ENCODE peak calls at places on chromosomes 1 and 21, in eight cellular contexts. Q, X, M, V, S, C, T and A are unnamed samples.

GRCh38 chr1:93448292-93448982 is 519 bp downstream of the FNBP1L start:
- DNase-seq in Q (peak), X (peak), M (peak), V (no peak), S (peak), C (peak), T (peak), A (peak)

GRCh38 chr1:118294817-118295486 is 109.9 kb upstream of the SPAG17 start:
- DNase-seq in Q (no peak), X (no peak), M (no peak), V (no peak), S (no peak), C (no peak), T (peak), A (no peak)

GRCh38 chr1:180206581-180206980 is 23.5 kb upstream of the LHX4 start:
- DNase-seq in Q (no peak), X (no peak), M (no peak), V (no peak), S (no peak), C (no peak), T (no peak), A (no peak)

GRCh38 chr21:36548866-36549265 is 68.9 kb upstream of the CLDN14 start:
- DNase-seq in Q (no peak), X (no peak), M (no peak), V (no peak), S (no peak), C (no peak), T (no peak), A (no peak)

GRCh38 chr1:92194516-92194915 is 23.2 kb upstream of the C1orf146 start:
- DNase-seq in Q (no peak), X (no peak), M (no peak), V (no peak), S (no peak), C (no peak), T (no peak), A (no peak)

GRCh38 chr1:175742790-175743459 is 470 bp downstream of the TNR start:
- DNase-seq in Q (peak), X (no peak), M (no peak), V (no peak), S (no peak), C (peak), T (peak), A (peak)

GRCh38 chr1:65256860-65257719 is 52.3 kb upstream of the DNAJC6 start:
- DNase-seq in Q (no peak), X (no peak), M (no peak), V (no peak), S (no peak), C (peak), T (no peak), A (no peak)

GRCh38 chr1:153535664-153536585 is at the start of gene S100A6:
- DNase-seq in Q (peak), X (peak), M (peak), V (no peak), S (peak), C (peak), T (peak), A (peak)

GRCh38 chr1:96651517-96651916 is 70.1 kb upstream of the PTBP2 start:
- DNase-seq in Q (no peak), X (no peak), M (no peak), V (no peak), S (no peak), C (no peak), T (no peak), A (no peak)

GRCh38 chr1:226778657-226779058 is 39.6 kb upstream of the ITPKB start:
- DNase-seq in Q (peak), X (peak), M (peak), V (peak), S (no peak), C (no peak), T (no peak), A (peak)

GRCh38 chr1:204096931-204097330 is 24.0 kb downstream of the SOX13 start:
- DNase-seq in Q (no peak), X (no peak), M (no peak), V (no peak), S (no peak), C (no peak), T (no peak), A (no peak)

GRCh38 chr1:57796609-57797008 is 372.7 kb upstream of the DAB1 start:
- DNase-seq in Q (no peak), X (no peak), M (no peak), V (no peak), S (no peak), C (no peak), T (peak), A (peak)

GRCh38 chr1:160377585-160378206 is 10.8 kb downstream of the NHLH1 start:
- DNase-seq in Q (peak), X (no peak), M (no peak), V (no peak), S (no peak), C (no peak), T (no peak), A (no peak)

GRCh38 chr1:76782777-76783176 is 84.5 kb upstream of the ST6GALNAC5 start:
- DNase-seq in Q (no peak), X (no peak), M (no peak), V (no peak), S (no peak), C (no peak), T (peak), A (no peak)

GRCh38 chr1:87392241-87393192 is 63.8 kb downstream of the LMO4 start:
- DNase-seq in Q (peak), X (no peak), M (no peak), V (no peak), S (no peak), C (no peak), T (peak), A (peak)

GRCh38 chr1:66758247-66758755 is 6.0 kb downstream of the DYNLT5 start:
- DNase-seq in Q (no peak), X (no peak), M (no peak), V (no peak), S (no peak), C (no peak), T (no peak), A (no peak)

GRCh38 chr1:31843506-31843905 is 27.7 kb upstream of the SPOCD1 start:
- DNase-seq in Q (peak), X (no peak), M (peak), V (peak), S (no peak), C (peak), T (no peak), A (peak)

GRCh38 chr1:162196387-162196786 is 126.9 kb downstream of the NOS1AP start:
- DNase-seq in Q (no peak), X (no peak), M (no peak), V (no peak), S (no peak), C (no peak), T (peak), A (no peak)

GRCh38 chr1:191752342-191752741 is 405.9 kb upstream of the RGS18 start:
- DNase-seq in Q (no peak), X (no peak), M (no peak), V (peak), S (no peak), C (no peak), T (no peak), A (no peak)

GRCh38 chr1:91920001-91920400 is 29.2 kb upstream of the BRDT start:
- DNase-seq in Q (no peak), X (no peak), M (no peak), V (no peak), S (no peak), C (no peak), T (no peak), A (no peak)

GRCh38 chr1:174080819-174081218 is 58.7 kb upstream of the RC3H1 start:
- DNase-seq in Q (no peak), X (no peak), M (no peak), V (no peak), S (no peak), C (no peak), T (no peak), A (no peak)

GRCh38 chr1:78297828-78298227 is 192.9 kb upstream of the PTGFR start:
- DNase-seq in Q (no peak), X (no peak), M (no peak), V (no peak), S (no peak), C (no peak), T (no peak), A (no peak)

GRCh38 chr1:187038789-187039188 is 210.0 kb downstream of the PLA2G4A start:
- DNase-seq in Q (peak), X (no peak), M (no peak), V (no peak), S (no peak), C (no peak), T (peak), A (peak)

GRCh38 chr1:202131956-202132821 is 9.5 kb downstream of the GPR37L1 start:
- DNase-seq in Q (no peak), X (peak), M (peak), V (no peak), S (peak), C (peak), T (no peak), A (no peak)

GRCh38 chr1:23083714-23084480 is 64.6 kb downstream of the KDM1A start:
- DNase-seq in Q (no peak), X (no peak), M (peak), V (no peak), S (no peak), C (no peak), T (no peak), A (no peak)

GRCh38 chr1:154342836-154343472 is 17.6 kb downstream of the ATP8B2 start:
- DNase-seq in Q (no peak), X (peak), M (peak), V (no peak), S (no peak), C (no peak), T (no peak), A (no peak)

GRCh38 chr1:24349891-24350290 is 30.7 kb downstream of the GRHL3 start:
- DNase-seq in Q (peak), X (no peak), M (no peak), V (no peak), S (no peak), C (no peak), T (no peak), A (no peak)

GRCh38 chr21:29349702-29350101 is 51.0 kb downstream of the BACH1 start:
- DNase-seq in Q (no peak), X (no peak), M (no peak), V (no peak), S (peak), C (no peak), T (peak), A (no peak)

GRCh38 chr1:86741947-86742572 is 37.7 kb downstream of the SH3GLB1 start:
- DNase-seq in Q (peak), X (peak), M (no peak), V (no peak), S (no peak), C (no peak), T (peak), A (peak)

GRCh38 chr1:23657659-23658275 is 33.8 kb upstream of the RPL11 start:
- DNase-seq in Q (peak), X (peak), M (peak), V (no peak), S (peak), C (no peak), T (peak), A (peak)

GRCh38 chr1:158002630-158003408 is 9.4 kb downstream of the KIRREL1 start:
- DNase-seq in Q (no peak), X (no peak), M (no peak), V (no peak), S (no peak), C (no peak), T (no peak), A (no peak)

GRCh38 chr1:198497326-198498220 is 42.9 kb downstream of the ATP6V1G3 start:
- DNase-seq in Q (peak), X (no peak), M (no peak), V (no peak), S (no peak), C (peak), T (no peak), A (peak)

DNA sequence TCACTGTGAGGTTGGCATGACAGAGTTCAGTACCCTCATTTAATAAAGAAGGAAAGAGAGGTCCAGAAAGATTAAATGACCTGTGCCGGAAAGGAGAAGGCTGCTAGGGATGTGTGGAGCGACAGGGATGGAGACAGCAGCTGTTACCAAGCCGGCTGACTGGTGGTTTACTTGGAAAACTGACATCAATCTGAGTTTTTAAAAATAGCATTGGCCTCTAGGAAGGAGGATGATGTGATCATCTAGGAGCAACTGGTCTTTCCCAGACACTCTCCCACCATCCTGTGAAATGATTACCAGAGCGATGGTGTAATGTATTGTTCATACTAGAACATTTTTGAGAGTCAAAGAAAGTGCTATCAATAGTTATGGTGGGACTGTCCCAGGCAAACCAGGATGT is 154.4 kb downstream of the ZSCAN20 start:
- DNase-seq in Q (no peak), X (no peak), M (no peak), V (no peak), S (no peak), C (no peak), T (no peak), A (no peak)
- H3K27ac ChIP-seq in Q (no peak), X (no peak), M (peak), V (no peak), S (no peak), C (no peak), T (no peak), A (no peak)

GRCh38 chr21:39650306-39650705 is 37.6 kb downstream of the B3GALT5 start:
- DNase-seq in Q (no peak), X (no peak), M (no peak), V (no peak), S (no peak), C (no peak), T (no peak), A (no peak)

GRCh38 chr21:39649526-39649925 is 36.8 kb downstream of the B3GALT5 start:
- DNase-seq in Q (no peak), X (no peak), M (no peak), V (no peak), S (no peak), C (no peak), T (no peak), A (no peak)

GRCh38 chr21:39650801-39651200 is 38.1 kb downstream of the B3GALT5 start:
- DNase-seq in Q (no peak), X (no peak), M (no peak), V (no peak), S (no peak), C (no peak), T (no peak), A (no peak)

GRCh38 chr21:39648879-39649278 is 36.1 kb downstream of the B3GALT5 start:
- DNase-seq in Q (no peak), X (no peak), M (no peak), V (no peak), S (no peak), C (no peak), T (no peak), A (no peak)

GRCh38 chr21:39651206-39651605 is 38.5 kb downstream of the B3GALT5 start:
- DNase-seq in Q (no peak), X (no peak), M (no peak), V (no peak), S (no peak), C (no peak), T (no peak), A (no peak)
- H3K27ac ChIP-seq in Q (no peak), X (no peak), M (no peak), V (no peak), S (no peak), C (no peak), T (no peak), A (no peak)

GRCh38 chr1:178267646-178268094 is 173.8 kb downstream of the RASAL2 start:
- DNase-seq in Q (peak), X (no peak), M (no peak), V (no peak), S (no peak), C (no peak), T (no peak), A (peak)

GRCh38 chr1:178262101-178262500 is 168.2 kb downstream of the RASAL2 start:
- DNase-seq in Q (peak), X (no peak), M (no peak), V (no peak), S (no peak), C (no peak), T (peak), A (peak)

GRCh38 chr1:178271471-178271870 is 177.6 kb downstream of the RASAL2 start:
- DNase-seq in Q (no peak), X (no peak), M (no peak), V (no peak), S (no peak), C (no peak), T (no peak), A (no peak)

GRCh38 chr1:178263341-178263740 is 169.4 kb downstream of the RASAL2 start:
- DNase-seq in Q (no peak), X (no peak), M (no peak), V (no peak), S (no peak), C (no peak), T (no peak), A (no peak)

GRCh38 chr1:178266619-178267066 is 172.7 kb downstream of the RASAL2 start:
- DNase-seq in Q (no peak), X (no peak), M (no peak), V (no peak), S (no peak), C (no peak), T (no peak), A (no peak)
- H3K27ac ChIP-seq in Q (no peak), X (no peak), M (no peak), V (peak), S (no peak), C (no peak), T (no peak), A (no peak)

GRCh38 chr21:45706299-45706698 is 62.8 kb downstream of the PCBP3 start:
- DNase-seq in Q (no peak), X (no peak), M (no peak), V (no peak), S (no peak), C (no peak), T (no peak), A (no peak)

GRCh38 chr21:45709696-45710268 is 66.3 kb downstream of the PCBP3 start:
- DNase-seq in Q (peak), X (no peak), M (no peak), V (no peak), S (no peak), C (no peak), T (no peak), A (no peak)

GRCh38 chr21:45704311-45705108 is 61.0 kb downstream of the PCBP3 start:
- DNase-seq in Q (no peak), X (no peak), M (no peak), V (no peak), S (no peak), C (no peak), T (no peak), A (no peak)

DNA sequence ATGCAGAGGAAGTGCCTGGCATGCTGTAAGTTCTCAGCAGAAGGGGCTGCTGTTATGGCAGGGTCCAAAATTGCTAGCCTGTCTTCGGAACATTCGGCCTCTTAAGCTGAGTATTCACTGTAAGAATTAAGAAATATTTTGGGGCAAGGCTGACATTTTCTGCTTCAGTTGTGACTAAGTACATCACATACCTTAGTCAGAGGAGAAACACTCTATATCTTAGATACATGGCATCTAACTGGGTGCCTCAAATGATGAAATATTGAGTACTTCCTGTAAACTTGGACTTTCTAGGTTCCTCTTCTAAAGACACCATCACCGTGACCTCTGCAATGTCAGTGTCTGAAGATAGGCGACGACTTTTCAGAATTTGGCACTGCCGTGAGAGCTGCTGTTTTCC is 65.6 kb downstream of the PCBP3 start:
- DNase-seq in Q (no peak), X (no peak), M (no peak), V (no peak), S (no peak), C (no peak), T (no peak), A (no peak)
- H3K27ac ChIP-seq in Q (no peak), X (no peak), M (no peak), V (no peak), S (no peak), C (no peak), T (no peak), A (no peak)

GRCh38 chr1:167543566-167543965 is 10.0 kb downstream of the CREG1 start:
- DNase-seq in Q (no peak), X (no peak), M (no peak), V (no peak), S (no peak), C (no peak), T (no peak), A (no peak)
- H3K27ac ChIP-seq in Q (no peak), X (no peak), M (no peak), V (no peak), S (no peak), C (peak), T (no peak), A (no peak)

GRCh38 chr1:223642155-223642689 is 23.3 kb downstream of the CAPN8 start:
- DNase-seq in Q (no peak), X (no peak), M (no peak), V (no peak), S (no peak), C (no peak), T (peak), A (no peak)
- H3K27ac ChIP-seq in Q (peak), X (peak), M (no peak), V (no peak), S (no peak), C (no peak), T (peak), A (no peak)

GRCh38 chr1:109490029-109490933 is 3.6 kb upstream of the CYB561D1 start:
- DNase-seq in Q (peak), X (peak), M (peak), V (no peak), S (peak), C (peak), T (peak), A (peak)
- H3K27ac ChIP-seq in Q (no peak), X (no peak), M (peak), V (no peak), S (no peak), C (no peak), T (no peak), A (no peak)

DNA sequence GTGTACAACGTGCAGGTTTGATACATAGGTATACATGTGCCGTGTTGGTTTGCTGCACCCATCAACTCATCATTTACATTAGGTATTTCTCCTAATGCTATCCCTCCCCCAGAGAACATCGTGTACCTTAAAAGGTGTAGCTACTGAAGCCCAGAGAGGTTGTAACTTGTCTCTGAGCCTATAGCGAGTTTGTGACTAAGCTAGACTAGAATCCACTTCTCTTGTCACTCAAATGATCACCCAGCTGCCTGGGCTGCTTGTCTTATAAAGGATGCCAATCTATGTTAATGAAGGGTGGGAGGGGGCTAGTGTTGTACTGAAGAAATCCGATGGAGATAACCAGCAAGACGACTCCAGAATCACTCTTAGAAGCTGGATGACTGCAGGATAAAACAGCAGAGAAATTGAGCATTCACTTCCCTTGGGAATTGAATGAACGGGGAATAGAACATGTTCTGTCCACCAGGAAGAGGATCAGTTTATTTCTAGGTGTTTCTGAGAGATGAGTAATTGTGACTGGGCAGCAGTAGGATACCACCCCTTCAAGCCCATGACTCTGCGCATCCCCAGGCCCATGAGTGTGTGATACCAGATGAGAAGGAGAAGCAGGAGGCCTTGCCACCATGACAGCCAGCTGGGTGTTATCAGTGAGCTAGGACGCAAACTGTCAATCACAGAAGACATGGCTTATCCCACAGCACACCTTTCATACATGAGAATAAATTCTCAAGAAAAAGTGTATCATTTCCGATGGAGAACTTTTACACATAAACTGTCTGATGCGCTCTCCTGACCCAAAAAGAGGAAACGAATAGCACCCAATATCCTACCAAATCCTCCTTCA is 390.4 kb downstream of the NTNG1 start:
- DNase-seq in Q (no peak), X (no peak), M (no peak), V (no peak), S (no peak), C (no peak), T (no peak), A (peak)
- H3K27ac ChIP-seq in Q (peak), X (no peak), M (no peak), V (no peak), S (no peak), C (no peak), T (no peak), A (peak)

GRCh38 chr21:32539378-32539777 is 45.9 kb downstream of the TCP10L start:
- DNase-seq in Q (no peak), X (no peak), M (no peak), V (no peak), S (no peak), C (no peak), T (no peak), A (no peak)
- H3K27ac ChIP-seq in Q (no peak), X (no peak), M (no peak), V (no peak), S (no peak), C (no peak), T (no peak), A (no peak)